ENCODE peak calls at places on chromosomes 6 and 20, in four cellular contexts. One of them, this sample, is unnamed. For H3K4me1 and H3K36me3, the result is how much of the 10 kb centered on the place peaks cover.

GRCh38 chr20:34544109-34544793 is 14.3 kb upstream of the MAP1LC3A start:
- DNase-seq in hepatocyte: no peak
- DNase-seq in DND-41: no peak
- DNase-seq in trophoblast cell: no peak
- DNase-seq in this sample: no peak

GRCh38 chr6:170167657-170168159 is 123.2 kb downstream of the DLL1 start:
- DNase-seq in hepatocyte: no peak
- DNase-seq in trophoblast cell: no peak
- DNase-seq in DND-41: no peak
- DNase-seq in this sample: no peak

GRCh38 chr20:53283597-53283996 is 310.0 kb downstream of the ZNF217 start:
- DNase-seq in hepatocyte: no peak
- DNase-seq in trophoblast cell: no peak
- DNase-seq in DND-41: no peak
- DNase-seq in this sample: no peak

GRCh38 chr6:75147512-75147911 is 58.3 kb downstream of the COL12A1 start:
- DNase-seq in hepatocyte: no peak
- DNase-seq in DND-41: no peak
- DNase-seq in trophoblast cell: no peak
- DNase-seq in this sample: no peak

GRCh38 chr20:53606364-53606985 is 12.8 kb upstream of the ZNF217 start:
- DNase-seq in DND-41: peak
- DNase-seq in hepatocyte: no peak
- DNase-seq in trophoblast cell: no peak
- DNase-seq in this sample: no peak

GRCh38 chr6:69756357-69756756 is 40.5 kb downstream of the LMBRD1 start:
- DNase-seq in DND-41: no peak
- DNase-seq in trophoblast cell: no peak
- DNase-seq in hepatocyte: no peak
- DNase-seq in this sample: no peak

GRCh38 chr20:61520761-61521460 is 268.9 kb downstream of the CDH4 start:
- DNase-seq in hepatocyte: no peak
- DNase-seq in DND-41: no peak
- DNase-seq in trophoblast cell: no peak
- DNase-seq in this sample: no peak

GRCh38 chr6:16787128-16787685 is 25.9 kb upstream of the ATXN1 start:
- DNase-seq in trophoblast cell: no peak
- DNase-seq in DND-41: no peak
- DNase-seq in hepatocyte: no peak
- DNase-seq in this sample: no peak

GRCh38 chr6:157410088-157410487 is 29.1 kb downstream of the ZDHHC14 start:
- DNase-seq in hepatocyte: no peak
- DNase-seq in trophoblast cell: no peak
- DNase-seq in DND-41: no peak
- DNase-seq in this sample: no peak

GRCh38 chr6:157961829-157962228 is 19.8 kb upstream of the SYNJ2 start:
- DNase-seq in DND-41: no peak
- DNase-seq in hepatocyte: no peak
- DNase-seq in trophoblast cell: no peak
- DNase-seq in this sample: no peak

GRCh38 chr6:22631101-22631500 is 61.7 kb downstream of the HDGFL1 start:
- DNase-seq in hepatocyte: no peak
- DNase-seq in DND-41: peak
- DNase-seq in trophoblast cell: no peak
- DNase-seq in this sample: no peak

GRCh38 chr6:155185544-155185943 is 78.3 kb upstream of the CLDN20 start:
- DNase-seq in hepatocyte: peak
- DNase-seq in trophoblast cell: peak
- DNase-seq in DND-41: no peak
- DNase-seq in this sample: peak

GRCh38 chr6:73644941-73645591 is 8.7 kb downstream of the SLC17A5 start:
- DNase-seq in hepatocyte: no peak
- DNase-seq in trophoblast cell: no peak
- DNase-seq in DND-41: no peak
- DNase-seq in this sample: no peak

DNA sequence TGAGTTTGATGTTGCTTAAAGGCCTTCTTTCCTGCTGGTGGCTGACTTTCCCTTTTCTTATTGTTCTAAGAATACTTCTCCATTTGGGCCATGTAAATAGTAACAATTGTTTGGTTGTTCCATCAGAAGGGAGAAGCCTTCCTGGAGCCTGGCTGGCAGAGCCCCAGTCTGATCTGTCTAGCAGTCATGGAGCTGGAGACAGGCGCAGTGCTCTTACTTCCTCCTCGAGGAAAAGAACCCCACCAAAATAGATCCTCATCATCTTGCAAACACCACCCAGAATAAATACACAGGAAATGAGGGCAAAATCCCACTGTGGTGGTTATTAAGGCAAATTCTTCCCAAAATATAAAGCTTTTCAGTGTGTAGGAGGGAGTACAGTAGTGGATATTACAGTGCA is 195.0 kb upstream of the SGK1 start:
- DNase-seq in trophoblast cell: no peak
- DNase-seq in hepatocyte: no peak
- DNase-seq in DND-41: no peak
- DNase-seq in this sample: no peak
- H3K4me2 ChIP-seq in trophoblast cell: no peak
- H3K4me2 ChIP-seq in hepatocyte: no peak
- H3K4me2 ChIP-seq in DND-41: no peak
- H3K4me2 ChIP-seq in this sample: no peak

GRCh38 chr6:11103065-11103464 is 8.5 kb downstream of the ERVFRD-1 start:
- DNase-seq in DND-41: peak
- DNase-seq in trophoblast cell: no peak
- DNase-seq in hepatocyte: no peak
- DNase-seq in this sample: no peak
- H3K4me1 ChIP-seq in DND-41: under half
- H3K4me1 ChIP-seq in trophoblast cell: under half
- H3K4me1 ChIP-seq in hepatocyte: under half
- H3K4me1 ChIP-seq in this sample: under half

GRCh38 chr6:36266913-36267644 is 2.8 kb upstream of the PNPLA1 start:
- DNase-seq in DND-41: no peak
- DNase-seq in hepatocyte: no peak
- DNase-seq in trophoblast cell: no peak
- DNase-seq in this sample: peak
- H3K36me3 ChIP-seq in DND-41: under half
- H3K36me3 ChIP-seq in hepatocyte: under half
- H3K36me3 ChIP-seq in trophoblast cell: under half
- H3K36me3 ChIP-seq in this sample: under half

GRCh38 chr6:2957696-2958330 is 13.6 kb downstream of the SERPINB6 start:
- DNase-seq in trophoblast cell: no peak
- DNase-seq in DND-41: no peak
- DNase-seq in hepatocyte: no peak
- DNase-seq in this sample: no peak
- H3K4me2 ChIP-seq in trophoblast cell: no peak
- H3K4me2 ChIP-seq in DND-41: no peak
- H3K4me2 ChIP-seq in hepatocyte: no peak
- H3K4me2 ChIP-seq in this sample: no peak

This sample was measured in PC-9.